ENCODE peak calls at places on chromosomes 7 and 10, in eight cellular contexts. Q is brain microvascular endothelial cell, Y is lung, H is PC-9, L is WERI-Rb-1, C is mesenchymal stem cell, J is GM12878, D is IMR-90. M is an unnamed sample. For H3K36me3, the result is how much of the 10 kb centered on the place peaks cover.

GRCh38 chr7:77266162-77266807 is 66.7 kb upstream of the FGL2 start:
- DNase-seq in Y (no peak), C (no peak), H (no peak), L (no peak), J (peak), D (peak), Q (no peak), M (no peak)

GRCh38 chr10:93751832-93752231 is 5.9 kb upstream of the LGI1 start:
- DNase-seq in L (peak), J (no peak), C (peak), D (peak), Y (no peak), H (peak), Q (peak), M (no peak)

GRCh38 chr10:6542999-6543430 is 37.1 kb downstream of the PRKCQ start:
- DNase-seq in L (no peak), Y (no peak), D (no peak), Q (no peak), J (no peak), H (no peak), C (no peak), M (no peak)

GRCh38 chr7:29099896-29100847 is 46.2 kb downstream of the CPVL start:
- DNase-seq in Q (no peak), L (no peak), C (no peak), D (no peak), J (no peak), Y (no peak), H (no peak), M (no peak)

GRCh38 chr10:30080161-30080560 is 20.8 kb upstream of the JCAD start:
- DNase-seq in Q (no peak), D (peak), Y (no peak), L (no peak), J (no peak), C (peak), H (no peak), M (no peak)

GRCh38 chr10:17216217-17216900 is 11.7 kb upstream of the VIM start:
- DNase-seq in J (peak), Q (peak), Y (no peak), H (peak), L (no peak), D (peak), C (peak), M (no peak)

GRCh38 chr10:98340261-98340675 is 72.3 kb upstream of the LOXL4 start:
- DNase-seq in H (no peak), L (no peak), Q (no peak), C (no peak), D (peak), Y (no peak), J (peak), M (no peak)

GRCh38 chr10:94992811-94993210 is 54.4 kb downstream of the CYP2C9 start:
- DNase-seq in L (no peak), D (no peak), Q (no peak), J (no peak), H (no peak), Y (no peak), C (no peak), M (no peak)

DNA sequence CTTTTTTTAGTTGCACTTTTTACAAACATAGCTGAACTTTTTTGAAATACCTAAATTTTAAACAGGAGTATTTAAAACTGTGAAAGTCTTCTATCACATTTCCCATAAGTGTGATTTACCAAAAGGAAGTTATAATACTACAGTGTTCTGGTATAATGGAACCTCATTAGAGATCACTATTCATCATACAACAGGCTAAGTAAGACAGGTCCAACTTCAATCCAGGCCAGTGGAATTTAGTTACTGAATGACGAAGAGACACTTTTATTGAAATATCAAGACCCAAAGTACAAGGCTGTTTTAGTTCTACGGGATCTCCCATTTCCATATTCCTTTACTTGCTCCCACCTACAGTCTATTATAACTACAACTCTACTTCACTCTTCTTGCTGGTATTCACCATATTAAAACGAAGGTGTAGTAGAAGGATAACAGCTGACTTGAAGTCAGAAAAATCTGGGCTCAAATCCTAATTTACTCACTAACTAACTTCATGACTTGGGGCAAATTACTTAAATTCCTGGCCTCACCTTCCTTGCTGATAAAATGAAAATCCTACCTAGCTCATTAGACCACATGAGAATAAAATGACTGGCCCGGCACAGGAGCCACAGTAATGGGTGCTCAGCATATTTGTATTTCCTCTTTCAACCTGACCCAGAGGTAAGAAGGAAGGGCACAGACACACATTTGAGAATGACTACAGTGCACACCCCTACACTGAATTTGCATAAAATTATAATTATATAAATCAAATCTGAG is 21.6 kb downstream of the GPAM start:
- DNase-seq in Y (no peak), H (no peak), C (no peak), D (no peak), L (no peak), Q (no peak), J (no peak), M (no peak)
- H3K36me3 ChIP-seq in Y (under half), H (under half), C (half or more), D (under half), L (under half), Q (under half), J (under half), M (under half)

GRCh38 chr7:130022623-130023175 is 28.5 kb downstream of the ZC3HC1 start:
- DNase-seq in H (no peak), D (no peak), J (no peak), L (no peak), C (no peak), Q (no peak), Y (no peak), M (no peak)
- H3K27ac ChIP-seq in H (no peak), D (no peak), J (no peak), L (no peak), C (no peak), Q (no peak), Y (no peak), M (no peak)

GRCh38 chr7:22197376-22197775 is 159.6 kb downstream of the RAPGEF5 start:
- DNase-seq in C (no peak), J (no peak), D (no peak), L (no peak), H (no peak), Q (no peak), Y (no peak), M (no peak)

GRCh38 chr7:22200238-22200637 is 156.7 kb downstream of the RAPGEF5 start:
- DNase-seq in Q (no peak), C (no peak), L (no peak), D (no peak), H (no peak), J (no peak), Y (no peak), M (no peak)

GRCh38 chr7:22201182-22201880 is 155.6 kb downstream of the RAPGEF5 start:
- DNase-seq in Q (no peak), C (no peak), Y (no peak), L (no peak), D (no peak), J (no peak), H (no peak), M (no peak)

GRCh38 chr7:22202141-22202540 is 154.8 kb downstream of the RAPGEF5 start:
- DNase-seq in H (no peak), D (no peak), Y (no peak), Q (peak), L (no peak), C (no peak), J (no peak), M (no peak)

DNA sequence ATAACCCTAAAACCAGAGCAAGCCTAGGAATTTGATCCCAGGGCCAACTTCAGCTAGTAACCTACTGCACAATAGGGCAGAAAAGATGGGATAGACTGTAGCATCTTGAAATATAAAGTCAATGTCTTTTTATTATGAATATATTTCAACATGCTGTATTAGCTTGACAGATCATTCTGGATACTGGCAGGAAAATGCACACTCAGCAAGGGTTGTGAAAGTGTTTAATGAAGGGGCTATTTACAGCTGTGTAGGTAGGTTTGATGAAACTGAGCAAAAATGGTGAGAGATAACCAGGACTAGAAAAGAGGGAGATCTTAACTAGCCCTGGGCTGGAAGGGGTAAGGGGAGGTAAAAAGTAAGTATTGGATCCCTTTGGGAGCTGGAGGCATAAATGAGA is 156.2 kb downstream of the RAPGEF5 start:
- DNase-seq in H (no peak), L (no peak), Q (no peak), J (no peak), C (no peak), Y (no peak), D (no peak), M (no peak)
- H3K36me3 ChIP-seq in H (under half), L (under half), Q (under half), J (under half), C (under half), Y (under half), D (under half), M (under half)

GRCh38 chr10:49761789-49762565 is at the start of gene OGDHL:
- DNase-seq in J (no peak), Q (peak), Y (peak), H (peak), L (peak), D (peak), C (peak), M (peak)
- H3K27ac ChIP-seq in J (no peak), Q (no peak), Y (no peak), H (no peak), L (peak), D (no peak), C (no peak), M (no peak)

DNA sequence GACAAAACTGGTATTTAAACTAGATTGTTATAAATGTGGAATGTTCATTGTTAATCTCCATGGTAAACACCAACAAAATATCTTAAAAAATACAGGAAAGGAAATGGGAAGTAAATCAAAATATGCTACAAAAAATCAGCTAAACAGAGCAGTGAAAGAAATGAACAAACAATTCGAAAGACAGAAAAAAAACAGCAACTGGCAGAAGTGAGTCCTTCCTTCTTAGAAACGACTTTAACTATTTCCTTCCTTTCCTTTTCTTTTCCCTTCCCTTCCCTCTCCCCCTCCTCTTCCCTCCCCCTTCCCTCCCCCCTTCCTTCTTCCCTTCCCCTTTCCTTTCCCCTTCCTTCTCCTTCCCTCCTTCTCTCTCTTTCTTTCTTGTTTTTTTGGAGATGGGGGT is 12.8 kb downstream of the ZNF248 start:
- DNase-seq in J (no peak), H (no peak), D (no peak), L (no peak), C (no peak), Y (no peak), Q (no peak), M (no peak)
- H3K36me3 ChIP-seq in J (under half), H (under half), D (under half), L (under half), C (under half), Y (under half), Q (under half), M (under half)

GRCh38 chr7:2525931-2526630 is 6.5 kb downstream of the LFNG start:
- DNase-seq in Y (no peak), Q (no peak), D (no peak), H (no peak), C (no peak), L (no peak), J (no peak), M (no peak)
- H3K27ac ChIP-seq in Y (peak), Q (no peak), D (no peak), H (no peak), C (peak), L (peak), J (no peak), M (no peak)

GRCh38 chr10:132202070-132202970 is 15.6 kb downstream of the DPYSL4 start:
- DNase-seq in Q (no peak), H (no peak), Y (no peak), J (no peak), C (no peak), D (no peak), L (no peak), M (peak)
- H3K36me3 ChIP-seq in Q (under half), H (under half), Y (under half), J (under half), C (under half), D (under half), L (half or more), M (under half)

DNA sequence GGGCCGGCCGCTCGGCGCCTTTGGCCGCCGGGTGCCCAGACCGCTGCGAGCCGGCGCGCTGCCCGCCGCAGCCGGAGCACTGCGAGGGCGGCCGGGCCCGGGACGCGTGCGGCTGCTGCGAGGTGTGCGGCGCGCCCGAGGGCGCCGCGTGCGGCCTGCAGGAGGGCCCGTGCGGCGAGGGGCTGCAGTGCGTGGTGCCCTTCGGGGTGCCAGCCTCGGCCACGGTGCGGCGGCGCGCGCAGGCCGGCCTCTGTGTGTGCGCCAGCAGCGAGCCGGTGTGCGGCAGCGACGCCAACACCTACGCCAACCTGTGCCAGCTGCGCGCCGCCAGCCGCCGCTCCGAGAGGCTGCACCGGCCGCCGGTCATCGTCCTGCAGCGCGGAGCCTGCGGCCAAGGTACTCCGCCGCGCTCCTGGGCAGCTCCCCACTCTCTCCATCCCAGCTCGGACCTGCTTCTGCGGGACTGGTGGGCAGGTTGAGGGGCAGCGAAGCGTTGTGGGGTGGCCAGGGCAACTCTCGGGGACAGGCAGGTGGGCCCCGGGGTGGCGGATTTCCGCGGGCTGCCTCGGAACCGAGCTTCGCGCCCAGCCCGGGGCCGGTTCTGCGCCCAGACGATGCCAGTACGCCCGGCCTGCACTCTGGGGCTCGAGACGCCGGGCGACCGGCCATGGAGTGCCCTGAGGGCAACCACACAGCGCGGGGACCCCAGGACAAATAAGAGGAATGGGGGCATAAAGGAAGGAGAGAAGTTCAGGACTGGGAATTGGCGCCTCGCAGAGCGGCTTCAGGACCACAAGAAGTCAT is 578 bp downstream of the HTRA1 start:
- DNase-seq in H (peak), C (peak), Y (no peak), L (no peak), J (no peak), D (no peak), Q (no peak), M (peak)
- H3K27ac ChIP-seq in H (no peak), C (no peak), Y (peak), L (no peak), J (no peak), D (peak), Q (no peak), M (peak)

M was measured in aorta.